ENCODE peak calls at places on chromosomes 4 and X, in four cellular contexts. F is keratinocyte, H is PC-9, Z is PC-3. E is an unnamed sample.

GRCh38 chr4:38804654-38805295 is at the start of gene TLR1:
- DNase-seq in F (no peak), H (no peak), Z (peak; percentile 65), E (peak; percentile 43)

GRCh38 chr4:134117785-134118184 is 83.8 kb downstream of the PABPC4L start:
- DNase-seq in F (no peak), H (no peak), Z (no peak), E (no peak)

GRCh38 chrX:136126892-136127406 is 20.4 kb upstream of the FHL1 start:
- DNase-seq in F (no peak), H (no peak), Z (no peak), E (no peak)

GRCh38 chr4:113057891-113058290 is 8.4 kb downstream of the ANK2 start:
- DNase-seq in F (no peak), H (peak; percentile 7), Z (peak; percentile 67), E (peak; percentile 50)

GRCh38 chr4:6313216-6313615 is 43.6 kb downstream of the WFS1 start:
- DNase-seq in F (no peak), H (peak; percentile 54), Z (peak; percentile 67), E (peak; percentile 27)

GRCh38 chr4:13559414-13559813 is 15.1 kb upstream of the NKX3-2 start:
- DNase-seq in F (peak; percentile 36), H (no peak), Z (peak; percentile 76), E (peak; percentile 78)

GRCh38 chrX:125090046-125090445 is 229.6 kb upstream of the TEX13C start:
- DNase-seq in F (no peak), H (no peak), Z (peak; percentile 17), E (peak; percentile 5)

GRCh38 chr4:37463457-37463856 is 218.9 kb downstream of the NWD2 start:
- DNase-seq in F (no peak), H (no peak), Z (no peak), E (no peak)

GRCh38 chr4:53321151-53321987 is 44.5 kb downstream of the SCFD2 start:
- DNase-seq in F (no peak), H (no peak), Z (peak; percentile 70), E (peak; percentile 61)

GRCh38 chr4:183808102-183808466 is 97.0 kb upstream of the STOX2 start:
- DNase-seq in F (no peak), H (no peak), Z (no peak), E (no peak)

GRCh38 chr4:6299875-6300274 is 30.2 kb downstream of the WFS1 start:
- DNase-seq in F (no peak), H (no peak), Z (no peak), E (no peak)

GRCh38 chr4:183094393-183095198 is 4.5 kb upstream of the WWC2 start:
- DNase-seq in F (no peak), H (no peak), Z (peak; percentile 51), E (peak; percentile 27)

GRCh38 chr4:13399257-13399656 is 84.9 kb downstream of the RAB28 start:
- DNase-seq in F (no peak), H (no peak), Z (peak; percentile 3), E (peak; percentile 5)

GRCh38 chr4:52407545-52407944 is 251.6 kb downstream of the USP46 start:
- DNase-seq in F (peak; percentile 13), H (no peak), Z (peak; percentile 73), E (peak; percentile 42)

GRCh38 chr4:112381996-112382692 is 85.0 kb downstream of the ALPK1 start:
- DNase-seq in F (no peak), H (no peak), Z (no peak), E (no peak)

GRCh38 chr4:86919824-86920223 is 15.0 kb upstream of the AFF1 start:
- DNase-seq in F (no peak), H (no peak), Z (no peak), E (no peak)

GRCh38 chr4:2249526-2249991 is 7.6 kb upstream of the HAUS3 start:
- DNase-seq in F (no peak), H (no peak), Z (no peak), E (no peak)

GRCh38 chr4:99179626-99180025 is 35.5 kb upstream of the ADH4 start:
- DNase-seq in F (no peak), H (peak; percentile 14), Z (no peak), E (no peak)

GRCh38 chr4:94525993-94526740 is 74.4 kb downstream of the PDLIM5 start:
- DNase-seq in F (no peak), H (no peak), Z (no peak), E (no peak)

GRCh38 chr4:86218721-86219481 is 141.0 kb downstream of the MAPK10 start:
- DNase-seq in F (no peak), H (no peak), Z (peak; percentile 54), E (no peak)

GRCh38 chr4:56655627-56656345 is 25.3 kb downstream of the HOPX start:
- DNase-seq in F (no peak), H (no peak), Z (no peak), E (no peak)

GRCh38 chr4:10100734-10101216 is 15.8 kb downstream of the WDR1 start:
- DNase-seq in F (no peak), H (no peak), Z (no peak), E (no peak)

GRCh38 chr4:73721419-73721818 is 18.9 kb upstream of the CXCL8 start:
- DNase-seq in F (no peak), H (no peak), Z (peak; percentile 65), E (peak; percentile 76)

GRCh38 chrX:113274801-113275200 is 434.2 kb upstream of the AMOT start:
- DNase-seq in F (no peak), H (no peak), Z (no peak), E (no peak)

GRCh38 chrX:65668362-65669310 is 1.2 kb downstream of the MSN start:
- DNase-seq in F (peak; percentile 46), H (peak; percentile 63), Z (peak; percentile 87), E (peak; percentile 78)

GRCh38 chr4:71186566-71187398 is 152.0 kb upstream of the SLC4A4 start:
- DNase-seq in F (no peak), H (peak; percentile 39), Z (peak; percentile 52), E (peak; percentile 20)

GRCh38 chr4:31235961-31236360 is 515.8 kb downstream of the PCDH7 start:
- DNase-seq in F (no peak), H (no peak), Z (no peak), E (no peak)

GRCh38 chr4:3727847-3728469 is 38.2 kb upstream of the ADRA2C start:
- DNase-seq in F (no peak), H (no peak), Z (no peak), E (no peak)

GRCh38 chr4:124964251-124964650 is 251.7 kb upstream of the ANKRD50 start:
- DNase-seq in F (no peak), H (no peak), Z (no peak), E (no peak)

GRCh38 chrX:47148946-47149345 is 3.9 kb downstream of the RBM10 start:
- DNase-seq in F (no peak), H (no peak), Z (peak; percentile 40), E (no peak)

GRCh38 chr4:118888666-118889312 is at the start of gene SYNPO2:
- DNase-seq in F (no peak), H (peak; percentile 36), Z (peak; percentile 59), E (peak; percentile 78)

DNA sequence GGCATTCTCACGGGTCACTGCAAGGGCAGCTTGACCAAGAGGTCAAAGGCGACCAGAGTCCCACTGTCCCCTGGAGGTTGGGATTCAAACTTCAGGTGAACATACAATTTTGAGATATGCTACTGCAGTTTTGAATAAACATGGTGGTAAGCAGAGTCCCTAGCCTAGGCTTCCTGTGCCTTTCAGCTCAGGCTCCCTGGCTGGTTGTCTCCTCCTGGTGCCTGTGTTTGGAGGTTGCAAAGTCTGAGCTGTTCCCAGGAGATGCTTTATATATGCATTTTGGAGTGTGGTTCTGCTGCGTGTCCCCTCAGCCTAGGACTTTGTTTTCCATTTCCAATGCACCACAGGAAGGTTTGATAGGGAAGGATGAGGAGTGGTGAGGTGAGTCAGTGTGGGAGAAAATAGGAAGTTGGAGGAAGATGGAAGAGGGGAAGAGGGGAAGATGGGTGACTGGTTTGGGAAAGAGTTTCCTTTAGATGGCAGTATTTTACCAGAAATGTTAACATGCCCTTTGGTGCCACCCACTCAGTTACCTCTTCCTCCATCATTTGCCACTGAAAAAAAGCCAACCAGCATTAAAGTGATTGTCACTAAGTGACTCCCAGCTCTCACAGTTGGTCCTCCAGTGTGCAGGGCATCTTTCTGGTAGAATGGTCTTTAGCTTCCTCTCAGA is 211.7 kb upstream of the AGTR2 start:
- DNase-seq in F (no peak), H (no peak), Z (peak; percentile 64), E (peak; percentile 27)
- H3K4me2 ChIP-seq in F (no peak overlapping the region), H (peak overlapping the region; percentile 38), Z (peak overlapping the region; percentile 47), E (no peak overlapping the region)

DNA sequence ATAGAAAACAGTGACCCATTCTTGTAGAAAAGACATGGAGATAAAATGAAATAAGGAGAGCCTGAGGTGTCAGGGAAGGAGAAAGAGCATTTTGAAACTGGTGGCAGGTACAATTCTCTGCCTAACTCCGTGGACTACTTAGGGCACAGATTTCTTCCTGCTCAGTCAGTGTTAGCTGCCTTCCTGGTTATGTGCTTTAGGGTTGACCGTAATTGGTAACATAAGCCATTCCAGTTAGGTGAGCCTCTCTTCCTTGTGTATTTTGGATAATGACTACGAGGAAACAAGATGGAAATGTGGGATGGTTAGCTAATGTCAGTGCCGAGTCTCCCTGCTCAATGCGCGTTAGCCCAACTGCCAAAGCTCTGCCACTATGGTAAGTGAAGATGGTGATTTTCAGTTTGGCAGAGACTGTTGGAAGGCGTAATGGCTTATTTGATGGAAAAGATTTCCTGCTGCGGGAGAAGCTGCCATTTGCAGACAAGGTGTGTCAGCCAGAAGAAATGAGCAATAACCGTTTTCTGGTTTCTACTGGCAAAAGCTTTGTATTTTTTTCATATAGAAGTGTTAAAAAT is 174.1 kb downstream of the CBR4 start:
- DNase-seq in F (no peak), H (no peak), Z (no peak), E (no peak)
- H3K4me3 ChIP-seq in F (peak overlapping the region; percentile 82), H (no peak overlapping the region), Z (no peak overlapping the region), E (no peak overlapping the region)

GRCh38 chrX:12874599-12874998 is 7.7 kb downstream of the TLR7 start:
- DNase-seq in F (no peak), H (no peak), Z (no peak), E (no peak)

GRCh38 chrX:12867746-12868145 is 874 bp downstream of the TLR7 start:
- DNase-seq in F (no peak), H (no peak), Z (no peak), E (peak; percentile 18)

GRCh38 chrX:12868747-12869146 is 1.9 kb downstream of the TLR7 start:
- DNase-seq in F (no peak), H (no peak), Z (no peak), E (no peak)

GRCh38 chrX:12872741-12873140 is 5.9 kb downstream of the TLR7 start:
- DNase-seq in F (no peak), H (no peak), Z (no peak), E (no peak)

DNA sequence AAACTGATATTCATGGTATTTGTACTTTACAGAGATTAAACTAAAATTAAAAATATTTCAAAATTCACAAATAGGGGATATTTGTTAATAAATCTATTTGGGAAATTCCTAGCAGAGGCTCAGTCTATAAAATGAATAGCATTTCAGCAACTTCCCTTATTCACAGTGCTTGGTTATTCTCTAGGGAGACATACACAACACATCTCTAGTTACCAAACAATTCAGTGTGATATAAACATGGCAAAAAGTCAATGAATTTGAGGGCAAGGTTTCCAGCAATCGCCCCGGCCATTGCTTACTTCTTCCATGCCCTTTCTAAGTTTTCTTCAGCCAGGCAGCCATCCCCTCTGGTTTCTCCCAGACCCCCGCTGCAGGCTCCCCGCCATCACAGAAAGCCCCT is 4.3 kb downstream of the TLR7 start:
- DNase-seq in F (no peak), H (no peak), Z (no peak), E (no peak)
- H3K4me2 ChIP-seq in F (no peak overlapping the region), H (no peak overlapping the region), Z (no peak overlapping the region), E (no peak overlapping the region)

DNA sequence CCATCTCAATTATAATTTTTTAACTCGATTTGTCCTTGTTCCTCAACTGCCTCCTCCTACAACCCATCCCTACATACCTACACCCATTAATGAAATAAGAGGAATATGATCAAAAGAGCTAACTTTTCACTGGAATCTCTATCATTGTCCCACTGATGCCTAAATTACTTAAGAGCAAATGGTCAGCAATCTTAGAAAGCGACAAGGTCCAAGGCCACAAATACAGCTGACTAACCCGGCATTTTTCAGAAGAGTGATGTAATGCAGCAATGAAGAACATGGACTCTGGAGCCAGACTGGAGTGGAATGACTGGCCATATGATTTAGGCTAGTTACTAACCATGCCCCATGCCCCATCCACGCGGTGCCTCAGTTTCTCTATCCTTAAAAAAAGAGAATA is 56.2 kb downstream of the PPA2 start:
- DNase-seq in F (no peak), H (no peak), Z (no peak), E (no peak)
- H3K4me3 ChIP-seq in F (no peak overlapping the region), H (no peak overlapping the region), Z (no peak overlapping the region), E (no peak overlapping the region)

E was measured in mammary epithelial cell.